ENCODE peak calls at places on chromosomes 5 and 9, in ten cellular contexts. One of them, this sample, is unnamed.

GRCh38 chr5:139759219-139759721 is 36.3 kb upstream of the PSD2 start:
- DNase-seq in mammary epithelial cell: no peak
- DNase-seq in prostate gland: no peak
- DNase-seq in GM04504: no peak
- DNase-seq in myocyte: no peak
- DNase-seq in effector memory CD4-positive, alpha-beta T cell: no peak
- DNase-seq in HT-29: no peak
- DNase-seq in caudate nucleus: no peak
- DNase-seq in tibial artery: no peak
- DNase-seq in RCC 7860: no peak
- DNase-seq in this sample: no peak

GRCh38 chr9:132404228-132404881 is 2.3 kb downstream of the TTF1 start:
- DNase-seq in prostate gland: no peak
- DNase-seq in tibial artery: no peak
- DNase-seq in caudate nucleus: no peak
- DNase-seq in GM04504: no peak
- DNase-seq in RCC 7860: no peak
- DNase-seq in effector memory CD4-positive, alpha-beta T cell: no peak
- DNase-seq in mammary epithelial cell: no peak
- DNase-seq in myocyte: no peak
- DNase-seq in HT-29: no peak
- DNase-seq in this sample: no peak

GRCh38 chr5:73496984-73497457 is 1.2 kb upstream of the BTF3 start:
- DNase-seq in RCC 7860: peak
- DNase-seq in prostate gland: no peak
- DNase-seq in HT-29: peak
- DNase-seq in tibial artery: no peak
- DNase-seq in caudate nucleus: no peak
- DNase-seq in myocyte: peak
- DNase-seq in effector memory CD4-positive, alpha-beta T cell: no peak
- DNase-seq in mammary epithelial cell: peak
- DNase-seq in GM04504: no peak
- DNase-seq in this sample: peak

GRCh38 chr5:2748841-2749513 is 2.5 kb downstream of the IRX2 start:
- DNase-seq in caudate nucleus: no peak
- DNase-seq in mammary epithelial cell: peak
- DNase-seq in GM04504: no peak
- DNase-seq in myocyte: no peak
- DNase-seq in HT-29: no peak
- DNase-seq in tibial artery: no peak
- DNase-seq in RCC 7860: no peak
- DNase-seq in prostate gland: no peak
- DNase-seq in effector memory CD4-positive, alpha-beta T cell: no peak
- DNase-seq in this sample: no peak

GRCh38 chr5:113776832-113777525 is 263.5 kb downstream of the YTHDC2 start:
- DNase-seq in effector memory CD4-positive, alpha-beta T cell: no peak
- DNase-seq in myocyte: peak
- DNase-seq in tibial artery: no peak
- DNase-seq in RCC 7860: no peak
- DNase-seq in prostate gland: peak
- DNase-seq in GM04504: no peak
- DNase-seq in HT-29: no peak
- DNase-seq in caudate nucleus: no peak
- DNase-seq in mammary epithelial cell: no peak
- DNase-seq in this sample: peak

GRCh38 chr5:61409568-61409967 is 77.5 kb downstream of the ZSWIM6 start:
- DNase-seq in myocyte: peak
- DNase-seq in mammary epithelial cell: peak
- DNase-seq in caudate nucleus: no peak
- DNase-seq in effector memory CD4-positive, alpha-beta T cell: no peak
- DNase-seq in prostate gland: no peak
- DNase-seq in tibial artery: no peak
- DNase-seq in GM04504: peak
- DNase-seq in RCC 7860: peak
- DNase-seq in HT-29: peak
- DNase-seq in this sample: peak

GRCh38 chr5:127409236-127409921 is 108.1 kb upstream of the PRRC1 start:
- DNase-seq in prostate gland: no peak
- DNase-seq in effector memory CD4-positive, alpha-beta T cell: no peak
- DNase-seq in HT-29: no peak
- DNase-seq in mammary epithelial cell: no peak
- DNase-seq in caudate nucleus: peak
- DNase-seq in GM04504: no peak
- DNase-seq in tibial artery: no peak
- DNase-seq in RCC 7860: no peak
- DNase-seq in myocyte: no peak
- DNase-seq in this sample: no peak

GRCh38 chr5:126814721-126815404 is 37.9 kb downstream of the LMNB1 start:
- DNase-seq in GM04504: no peak
- DNase-seq in caudate nucleus: no peak
- DNase-seq in effector memory CD4-positive, alpha-beta T cell: no peak
- DNase-seq in prostate gland: no peak
- DNase-seq in HT-29: no peak
- DNase-seq in myocyte: no peak
- DNase-seq in RCC 7860: no peak
- DNase-seq in tibial artery: no peak
- DNase-seq in mammary epithelial cell: no peak
- DNase-seq in this sample: no peak

GRCh38 chr5:139414601-139415121 is 10.8 kb upstream of the SPATA24 start:
- DNase-seq in caudate nucleus: peak
- DNase-seq in GM04504: no peak
- DNase-seq in RCC 7860: no peak
- DNase-seq in prostate gland: no peak
- DNase-seq in myocyte: peak
- DNase-seq in effector memory CD4-positive, alpha-beta T cell: no peak
- DNase-seq in tibial artery: no peak
- DNase-seq in mammary epithelial cell: no peak
- DNase-seq in HT-29: no peak
- DNase-seq in this sample: no peak

GRCh38 chr9:94140418-94140780 is 56.1 kb downstream of the PTPDC1 start:
- DNase-seq in myocyte: no peak
- DNase-seq in mammary epithelial cell: peak
- DNase-seq in RCC 7860: no peak
- DNase-seq in tibial artery: no peak
- DNase-seq in caudate nucleus: no peak
- DNase-seq in HT-29: no peak
- DNase-seq in effector memory CD4-positive, alpha-beta T cell: no peak
- DNase-seq in prostate gland: no peak
- DNase-seq in GM04504: no peak
- DNase-seq in this sample: no peak

GRCh38 chr9:32423371-32423770 is 38.9 kb downstream of the ACO1 start:
- DNase-seq in myocyte: no peak
- DNase-seq in RCC 7860: peak
- DNase-seq in caudate nucleus: no peak
- DNase-seq in GM04504: no peak
- DNase-seq in tibial artery: no peak
- DNase-seq in HT-29: no peak
- DNase-seq in mammary epithelial cell: no peak
- DNase-seq in prostate gland: no peak
- DNase-seq in effector memory CD4-positive, alpha-beta T cell: no peak
- DNase-seq in this sample: no peak

GRCh38 chr5:142749321-142749720 is 20.9 kb upstream of the ARHGAP26 start:
- DNase-seq in effector memory CD4-positive, alpha-beta T cell: no peak
- DNase-seq in tibial artery: no peak
- DNase-seq in caudate nucleus: no peak
- DNase-seq in myocyte: peak
- DNase-seq in prostate gland: no peak
- DNase-seq in mammary epithelial cell: peak
- DNase-seq in HT-29: no peak
- DNase-seq in RCC 7860: peak
- DNase-seq in GM04504: no peak
- DNase-seq in this sample: no peak

GRCh38 chr5:148723143-148723542 is 68.8 kb upstream of the HTR4 start:
- DNase-seq in HT-29: no peak
- DNase-seq in mammary epithelial cell: no peak
- DNase-seq in GM04504: no peak
- DNase-seq in prostate gland: no peak
- DNase-seq in myocyte: no peak
- DNase-seq in RCC 7860: no peak
- DNase-seq in caudate nucleus: no peak
- DNase-seq in tibial artery: no peak
- DNase-seq in effector memory CD4-positive, alpha-beta T cell: no peak
- DNase-seq in this sample: no peak

GRCh38 chr5:73796164-73797141 is 170.5 kb downstream of the ARHGEF28 start:
- DNase-seq in mammary epithelial cell: peak
- DNase-seq in prostate gland: no peak
- DNase-seq in HT-29: no peak
- DNase-seq in RCC 7860: peak
- DNase-seq in caudate nucleus: no peak
- DNase-seq in tibial artery: peak
- DNase-seq in effector memory CD4-positive, alpha-beta T cell: no peak
- DNase-seq in myocyte: peak
- DNase-seq in GM04504: peak
- DNase-seq in this sample: peak

GRCh38 chr5:168879929-168880328 is 300.8 kb upstream of the PANK3 start:
- DNase-seq in effector memory CD4-positive, alpha-beta T cell: no peak
- DNase-seq in myocyte: no peak
- DNase-seq in GM04504: peak
- DNase-seq in tibial artery: no peak
- DNase-seq in prostate gland: no peak
- DNase-seq in HT-29: no peak
- DNase-seq in RCC 7860: no peak
- DNase-seq in caudate nucleus: no peak
- DNase-seq in mammary epithelial cell: no peak
- DNase-seq in this sample: peak

GRCh38 chr5:88190106-88190834 is 78.4 kb downstream of the TMEM161B start:
- DNase-seq in GM04504: no peak
- DNase-seq in tibial artery: no peak
- DNase-seq in HT-29: no peak
- DNase-seq in prostate gland: no peak
- DNase-seq in mammary epithelial cell: no peak
- DNase-seq in caudate nucleus: no peak
- DNase-seq in effector memory CD4-positive, alpha-beta T cell: no peak
- DNase-seq in myocyte: no peak
- DNase-seq in RCC 7860: no peak
- DNase-seq in this sample: no peak

GRCh38 chr9:90872835-90873294 is 71.2 kb downstream of the SYK start:
- DNase-seq in effector memory CD4-positive, alpha-beta T cell: no peak
- DNase-seq in myocyte: peak
- DNase-seq in mammary epithelial cell: no peak
- DNase-seq in prostate gland: no peak
- DNase-seq in GM04504: no peak
- DNase-seq in tibial artery: no peak
- DNase-seq in caudate nucleus: no peak
- DNase-seq in HT-29: no peak
- DNase-seq in RCC 7860: no peak
- DNase-seq in this sample: no peak

GRCh38 chr9:134724231-134724911 is 82.8 kb downstream of the COL5A1 start:
- DNase-seq in GM04504: peak
- DNase-seq in RCC 7860: no peak
- DNase-seq in tibial artery: no peak
- DNase-seq in mammary epithelial cell: no peak
- DNase-seq in HT-29: no peak
- DNase-seq in prostate gland: no peak
- DNase-seq in myocyte: peak
- DNase-seq in caudate nucleus: no peak
- DNase-seq in effector memory CD4-positive, alpha-beta T cell: no peak
- DNase-seq in this sample: no peak

GRCh38 chr9:134688231-134688630 is 46.6 kb downstream of the COL5A1 start:
- DNase-seq in caudate nucleus: no peak
- DNase-seq in mammary epithelial cell: no peak
- DNase-seq in tibial artery: no peak
- DNase-seq in RCC 7860: no peak
- DNase-seq in prostate gland: no peak
- DNase-seq in HT-29: no peak
- DNase-seq in GM04504: no peak
- DNase-seq in myocyte: no peak
- DNase-seq in effector memory CD4-positive, alpha-beta T cell: no peak
- DNase-seq in this sample: no peak

GRCh38 chr9:113580041-113580953 is 116.8 kb downstream of the RGS3 start:
- DNase-seq in prostate gland: peak
- DNase-seq in effector memory CD4-positive, alpha-beta T cell: peak
- DNase-seq in HT-29: peak
- DNase-seq in mammary epithelial cell: peak
- DNase-seq in GM04504: no peak
- DNase-seq in myocyte: peak
- DNase-seq in tibial artery: peak
- DNase-seq in caudate nucleus: peak
- DNase-seq in RCC 7860: no peak
- DNase-seq in this sample: no peak

GRCh38 chr9:120439147-120439546 is 140.8 kb downstream of the CDK5RAP2 start:
- DNase-seq in RCC 7860: no peak
- DNase-seq in effector memory CD4-positive, alpha-beta T cell: no peak
- DNase-seq in prostate gland: no peak
- DNase-seq in mammary epithelial cell: peak
- DNase-seq in caudate nucleus: no peak
- DNase-seq in tibial artery: no peak
- DNase-seq in GM04504: no peak
- DNase-seq in myocyte: no peak
- DNase-seq in HT-29: peak
- DNase-seq in this sample: no peak

GRCh38 chr5:80711938-80712337 is 57.2 kb upstream of the DHFR start:
- DNase-seq in caudate nucleus: no peak
- DNase-seq in myocyte: peak
- DNase-seq in effector memory CD4-positive, alpha-beta T cell: no peak
- DNase-seq in GM04504: no peak
- DNase-seq in prostate gland: no peak
- DNase-seq in mammary epithelial cell: peak
- DNase-seq in tibial artery: no peak
- DNase-seq in HT-29: peak
- DNase-seq in RCC 7860: peak
- DNase-seq in this sample: no peak

GRCh38 chr9:99093492-99093791 is 11.5 kb upstream of the TGFBR1 start:
- DNase-seq in GM04504: no peak
- DNase-seq in myocyte: no peak
- DNase-seq in HT-29: no peak
- DNase-seq in RCC 7860: no peak
- DNase-seq in tibial artery: no peak
- DNase-seq in mammary epithelial cell: no peak
- DNase-seq in effector memory CD4-positive, alpha-beta T cell: no peak
- DNase-seq in prostate gland: no peak
- DNase-seq in caudate nucleus: no peak
- DNase-seq in this sample: no peak

GRCh38 chr5:581266-581665 is 30.9 kb upstream of the CEP72 start:
- DNase-seq in HT-29: no peak
- DNase-seq in GM04504: no peak
- DNase-seq in caudate nucleus: no peak
- DNase-seq in RCC 7860: no peak
- DNase-seq in tibial artery: peak
- DNase-seq in myocyte: no peak
- DNase-seq in prostate gland: no peak
- DNase-seq in effector memory CD4-positive, alpha-beta T cell: no peak
- DNase-seq in mammary epithelial cell: no peak
- DNase-seq in this sample: no peak

GRCh38 chr9:92980085-92980745 is 32.9 kb downstream of the FGD3 start:
- DNase-seq in prostate gland: no peak
- DNase-seq in tibial artery: no peak
- DNase-seq in myocyte: no peak
- DNase-seq in caudate nucleus: no peak
- DNase-seq in RCC 7860: no peak
- DNase-seq in mammary epithelial cell: peak
- DNase-seq in effector memory CD4-positive, alpha-beta T cell: no peak
- DNase-seq in GM04504: no peak
- DNase-seq in HT-29: no peak
- DNase-seq in this sample: no peak

GRCh38 chr9:110782701-110783100 is 114.1 kb downstream of the MUSK start:
- DNase-seq in GM04504: no peak
- DNase-seq in RCC 7860: no peak
- DNase-seq in mammary epithelial cell: no peak
- DNase-seq in caudate nucleus: no peak
- DNase-seq in myocyte: no peak
- DNase-seq in prostate gland: no peak
- DNase-seq in HT-29: no peak
- DNase-seq in effector memory CD4-positive, alpha-beta T cell: no peak
- DNase-seq in tibial artery: no peak
- DNase-seq in this sample: no peak

GRCh38 chr5:44807269-44807668 is 1.5 kb upstream of the MRPS30 start:
- DNase-seq in myocyte: no peak
- DNase-seq in prostate gland: no peak
- DNase-seq in HT-29: peak
- DNase-seq in mammary epithelial cell: peak
- DNase-seq in tibial artery: no peak
- DNase-seq in RCC 7860: peak
- DNase-seq in caudate nucleus: no peak
- DNase-seq in GM04504: no peak
- DNase-seq in effector memory CD4-positive, alpha-beta T cell: no peak
- DNase-seq in this sample: peak

GRCh38 chr5:35838370-35839042 is 18.2 kb upstream of the IL7R start:
- DNase-seq in RCC 7860: no peak
- DNase-seq in prostate gland: no peak
- DNase-seq in effector memory CD4-positive, alpha-beta T cell: no peak
- DNase-seq in myocyte: no peak
- DNase-seq in caudate nucleus: no peak
- DNase-seq in GM04504: no peak
- DNase-seq in mammary epithelial cell: no peak
- DNase-seq in HT-29: no peak
- DNase-seq in tibial artery: no peak
- DNase-seq in this sample: no peak